ENCODE peak calls at places on chromosomes 5 and 9, in four cellular contexts. P, J, F and Q are unnamed samples.
A peak's percentile ranks its signal among the peaks of the same experiment; 100 is the strongest.

GRCh38 chr5:24347206-24347605 is 297.6 kb downstream of the CDH10 start:
- DNase-seq in P (no peak), J (no peak), F (no peak), Q (no peak)

GRCh38 chr5:151427258-151427657 is 20.1 kb upstream of the SLC36A1 start:
- DNase-seq in P (no peak), J (no peak), F (no peak), Q (no peak)

GRCh38 chr5:174736351-174736721 is 12.0 kb downstream of the MSX2 start:
- DNase-seq in P (peak; percentile 27), J (no peak), F (no peak), Q (peak; percentile 16)

GRCh38 chr9:127523312-127523851 is 72.1 kb downstream of the LRSAM1 start:
- DNase-seq in P (peak; percentile 78), J (no peak), F (no peak), Q (peak; percentile 66)

GRCh38 chr5:80181618-80182211 is 74.1 kb downstream of the SERINC5 start:
- DNase-seq in P (no peak), J (no peak), F (no peak), Q (no peak)

GRCh38 chr5:59587489-59588337 is 305.8 kb downstream of the PDE4D start:
- DNase-seq in P (peak; percentile 58), J (peak; percentile 70), F (no peak), Q (peak; percentile 74)

GRCh38 chr9:26263451-26263850 is 585.2 kb upstream of the TUSC1 start:
- DNase-seq in P (no peak), J (no peak), F (no peak), Q (no peak)

GRCh38 chr9:110101531-110102161 is 106.3 kb downstream of the C9orf152 start:
- DNase-seq in P (no peak), J (no peak), F (no peak), Q (peak; percentile 35)

GRCh38 chr5:176851871-176852270 is 41.5 kb downstream of the UNC5A start:
- DNase-seq in P (no peak), J (no peak), F (no peak), Q (no peak)

GRCh38 chr5:31824886-31825774 is 186.2 kb downstream of the PDZD2 start:
- DNase-seq in P (peak; percentile 84), J (no peak), F (no peak), Q (peak; percentile 76)

GRCh38 chr5:20166496-20166895 is 178.5 kb upstream of the CDH18 start:
- DNase-seq in P (no peak), J (no peak), F (no peak), Q (no peak)

GRCh38 chr9:16105576-16105975 is 552.7 kb downstream of the CCDC171 start:
- DNase-seq in P (peak; percentile 50), J (no peak), F (no peak), Q (peak; percentile 60)

GRCh38 chr5:144183254-144183889 is 12.7 kb downstream of the KCTD16 start:
- DNase-seq in P (peak; percentile 79), J (no peak), F (no peak), Q (peak; percentile 66)

GRCh38 chr9:127977877-127978647 is 2.7 kb downstream of the EEIG1 start:
- DNase-seq in P (peak; percentile 78), J (no peak), F (peak; percentile 89), Q (peak; percentile 91)

GRCh38 chr5:30156156-30156555 is 1037.3 kb upstream of the CDH6 start:
- DNase-seq in P (no peak), J (no peak), F (no peak), Q (peak; percentile 7)

GRCh38 chr5:118628672-118629354 is 359.5 kb downstream of the DTWD2 start:
- DNase-seq in P (no peak), J (peak; percentile 29), F (no peak), Q (no peak)

GRCh38 chr5:114447084-114447773 is 85.4 kb downstream of the KCNN2 start:
- DNase-seq in P (peak; percentile 5), J (no peak), F (no peak), Q (peak; percentile 6)

GRCh38 chr9:83167126-83167525 is 104.2 kb upstream of the RASEF start:
- DNase-seq in P (no peak), J (no peak), F (no peak), Q (no peak)

GRCh38 chr5:78586251-78586650 is 62.3 kb downstream of the LHFPL2 start:
- DNase-seq in P (peak; percentile 100), J (no peak), F (no peak), Q (peak; percentile 99)

GRCh38 chr5:132010645-132011560 is 555 bp downstream of the ACSL6 start:
- DNase-seq in P (no peak), J (no peak), F (peak; percentile 55), Q (no peak)

GRCh38 chr9:95129651-95130291 is 187.7 kb downstream of the FANCC start:
- DNase-seq in P (no peak), J (no peak), F (peak; percentile 19), Q (no peak)

GRCh38 chr5:42982107-42982622 is 58.0 kb downstream of the ANXA2R start:
- DNase-seq in P (no peak), J (no peak), F (no peak), Q (no peak)

GRCh38 chr9:116101516-116101915 is 52.1 kb upstream of the PAPPA start:
- DNase-seq in P (peak; percentile 93), J (no peak), F (no peak), Q (peak; percentile 92)

GRCh38 chr5:264346-264745 is 7.1 kb upstream of the PDCD6 start:
- DNase-seq in P (no peak), J (no peak), F (peak; percentile 60), Q (no peak)

GRCh38 chr5:21654-22233 is 70.2 kb upstream of the PLEKHG4B start:
- DNase-seq in P (peak; percentile 27), J (no peak), F (no peak), Q (peak; percentile 8)

GRCh38 chr9:79800578-79800977 is 228.8 kb downstream of the TLE4 start:
- DNase-seq in P (no peak), J (no peak), F (no peak), Q (no peak)

GRCh38 chr5:127343866-127344265 is 53.3 kb downstream of the MEGF10 start:
- DNase-seq in P (no peak), J (no peak), F (no peak), Q (no peak)

GRCh38 chr9:100084145-100084478 is 14.7 kb downstream of the ERP44 start:
- DNase-seq in P (no peak), J (no peak), F (no peak), Q (no peak)

GRCh38 chr5:149288437-149288836 is 16.8 kb downstream of the AFAP1L1 start:
- DNase-seq in P (peak; percentile 76), J (no peak), F (no peak), Q (peak; percentile 47)

GRCh38 chr9:137162505-137163100 is 7.2 kb downstream of the LRRC26 start:
- DNase-seq in P (no peak), J (no peak), F (no peak), Q (no peak)

GRCh38 chr9:133403766-133404439 is 13.9 kb downstream of the REXO4 start:
- DNase-seq in P (peak; percentile 19), J (peak; percentile 43), F (no peak), Q (peak; percentile 24)

GRCh38 chr5:10596310-10596703 is 32.4 kb downstream of the ANKRD33B start:
- DNase-seq in P (no peak), J (no peak), F (no peak), Q (no peak)

GRCh38 chr5:10594591-10595210 is 30.8 kb downstream of the ANKRD33B start:
- DNase-seq in P (peak; percentile 45), J (no peak), F (no peak), Q (peak; percentile 48)

GRCh38 chr5:10596886-10597451 is 33.1 kb downstream of the ANKRD33B start:
- DNase-seq in P (no peak), J (no peak), F (no peak), Q (no peak)

GRCh38 chr5:10595305-10595677 is 31.4 kb downstream of the ANKRD33B start:
- DNase-seq in P (peak; percentile 46), J (no peak), F (no peak), Q (no peak)

GRCh38 chr5:10595678-10596309 is 31.9 kb downstream of the ANKRD33B start:
- DNase-seq in P (peak; percentile 89), J (no peak), F (no peak), Q (peak; percentile 85)
- H3K4me3 ChIP-seq in P (peak overlapping the region; percentile 16), J (no peak overlapping the region), F (peak overlapping the region; percentile 4), Q (peak overlapping the region; percentile 26)

DNA sequence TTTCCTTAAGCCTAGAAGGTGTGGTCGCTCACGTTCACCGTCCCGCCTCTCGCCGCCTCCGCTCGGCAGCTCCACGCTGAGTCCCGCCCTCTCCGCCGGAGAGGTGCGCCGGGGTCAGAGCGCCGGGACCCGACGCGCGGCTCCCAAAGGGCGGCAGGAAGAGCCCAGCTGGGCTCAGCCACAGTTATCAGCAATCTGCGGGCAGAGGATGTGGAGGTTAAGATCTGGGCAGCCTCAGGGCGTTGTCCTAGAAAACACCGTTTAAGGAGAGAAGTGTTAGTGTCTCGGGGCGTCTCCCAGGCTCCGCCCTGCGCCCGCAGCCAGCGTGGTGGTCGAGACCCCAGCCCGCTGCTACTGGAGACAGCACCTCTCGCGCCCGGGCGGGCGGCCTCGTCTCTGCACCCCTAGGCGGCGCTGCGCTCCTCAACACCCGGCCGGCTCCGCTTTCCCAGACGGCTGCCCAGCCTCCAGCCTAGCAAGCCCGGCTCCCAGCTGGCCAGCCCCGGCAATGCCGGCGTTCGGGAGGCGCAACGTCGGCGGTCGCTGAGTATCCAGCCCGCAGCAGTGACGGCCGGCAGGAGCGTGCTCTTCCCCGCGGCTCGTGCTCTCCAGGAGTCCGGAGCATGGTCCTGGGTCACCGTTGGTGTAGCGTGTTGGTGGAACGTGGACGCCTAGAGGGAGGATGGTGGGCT is at the start of gene PCDHAC1:
- DNase-seq in P (peak; percentile 58), J (peak; percentile 81), F (peak; percentile 78), Q (peak; percentile 41)
- TF ChIP-seq CTCF in P (peak; percentile 53), J (peak; percentile 84), F (peak; percentile 59), Q (peak; percentile 39)

GRCh38 chr5:171316258-171317121 is 7.4 kb downstream of the TLX3 start:
- DNase-seq in P (no peak), J (no peak), F (peak; percentile 49), Q (no peak)

GRCh38 chr5:171317225-171317624 is 8.2 kb downstream of the TLX3 start:
- DNase-seq in P (no peak), J (no peak), F (no peak), Q (no peak)

GRCh38 chr5:171315925-171316257 is 6.8 kb downstream of the TLX3 start:
- DNase-seq in P (no peak), J (no peak), F (no peak), Q (no peak)

GRCh38 chr5:171314728-171315385 is 5.8 kb downstream of the TLX3 start:
- DNase-seq in P (no peak), J (no peak), F (peak; percentile 60), Q (no peak)

DNA sequence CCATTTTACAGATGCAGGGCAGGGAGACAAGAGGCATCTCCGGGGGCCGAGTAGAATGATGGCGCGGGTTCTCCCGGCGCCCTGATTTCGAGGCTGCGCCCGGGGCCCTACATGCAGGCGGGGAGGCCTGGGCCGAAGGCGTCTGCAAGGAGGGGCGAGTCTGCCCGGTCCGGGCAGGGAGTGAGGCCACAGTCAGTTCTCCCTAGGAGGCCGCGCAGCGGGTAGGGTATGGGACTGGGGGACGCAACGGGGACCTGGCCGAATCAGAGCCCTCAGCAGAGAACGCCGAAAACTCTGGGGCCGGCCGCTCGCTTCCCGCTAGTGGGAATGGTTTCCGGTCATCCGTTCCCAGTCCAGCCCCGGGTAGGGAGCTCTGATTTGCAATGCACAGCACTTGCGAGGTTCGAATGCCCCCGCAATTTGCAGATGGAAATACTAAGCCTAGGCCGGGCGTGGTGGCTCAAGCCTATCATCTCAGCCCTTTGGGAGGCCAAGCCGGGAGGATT is 6.4 kb downstream of the TLX3 start:
- DNase-seq in P (no peak), J (no peak), F (peak; percentile 62), Q (no peak)
- H3K4me3 ChIP-seq in P (peak overlapping the region; percentile 26), J (no peak overlapping the region), F (peak overlapping the region; percentile 14), Q (no peak overlapping the region)

DNA sequence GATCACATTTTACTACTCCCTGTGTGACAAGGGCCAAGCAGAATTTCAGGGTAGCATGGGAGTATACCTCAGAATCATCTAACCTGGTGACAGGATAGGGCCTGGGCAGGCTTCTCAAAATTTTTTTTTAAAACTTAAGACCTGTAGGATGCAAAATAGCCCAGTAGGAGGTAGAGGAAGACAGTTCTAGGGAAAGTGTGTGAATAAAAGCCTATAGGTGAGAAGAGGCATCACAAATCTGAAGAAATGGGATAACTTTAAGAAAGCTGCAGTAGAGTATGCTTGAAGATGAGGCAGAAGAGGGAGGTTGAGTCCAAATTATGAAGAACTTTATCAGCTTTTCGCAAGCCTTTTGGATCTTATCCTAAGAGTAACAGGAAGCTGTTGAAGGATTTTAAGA is 32.3 kb downstream of the CNTRL start:
- DNase-seq in P (no peak), J (no peak), F (no peak), Q (peak; percentile 23)
- TF ChIP-seq CTCF in P (peak; percentile 25), J (no peak), F (no peak), Q (peak; percentile 33)